ENCODE peak calls at places on chromosomes 7 and 10, in four cellular contexts. Q, Z, E and B are unnamed samples.

GRCh38 chr10:128060341-128060851 is 65.8 kb downstream of the MKI67 start:
- DNase-seq in Q (no peak), Z (no peak), E (no peak), B (no peak)

GRCh38 chr7:20330176-20330796 is 414 bp upstream of the ITGB8 start:
- DNase-seq in Q (peak; percentile 89), Z (peak; percentile 98), E (peak; percentile 81), B (peak; percentile 73)

GRCh38 chr7:37410305-37411209 is 38.1 kb downstream of the ELMO1 start:
- DNase-seq in Q (no peak), Z (no peak), E (no peak), B (no peak)

GRCh38 chr10:13758302-13758701 is 171.5 kb downstream of the PRPF18 start:
- DNase-seq in Q (peak; percentile 52), Z (peak; percentile 91), E (no peak), B (peak; percentile 71)

GRCh38 chr10:110192552-110192951 is 14.9 kb upstream of the MXI1 start:
- DNase-seq in Q (no peak), Z (no peak), E (no peak), B (peak; percentile 6)

GRCh38 chr10:13180788-13181187 is 19.4 kb downstream of the MCM10 start:
- DNase-seq in Q (no peak), Z (no peak), E (no peak), B (no peak)

GRCh38 chr10:11551915-11552602 is 59.4 kb downstream of the USP6NL start:
- DNase-seq in Q (peak; percentile 93), Z (peak; percentile 95), E (peak; percentile 33), B (peak; percentile 94)

GRCh38 chr10:37314862-37315261 is 189.5 kb downstream of the ANKRD30A start:
- DNase-seq in Q (no peak), Z (peak; percentile 86), E (no peak), B (no peak)

GRCh38 chr7:147803625-147804024 is 786.9 kb upstream of the C7orf33 start:
- DNase-seq in Q (no peak), Z (no peak), E (no peak), B (no peak)

GRCh38 chr10:129891806-129892205 is 72.3 kb downstream of the EBF3 start:
- DNase-seq in Q (no peak), Z (no peak), E (no peak), B (no peak)

GRCh38 chr10:129694633-129695356 is 227.8 kb downstream of the MGMT start:
- DNase-seq in Q (peak; percentile 2), Z (no peak), E (peak; percentile 8), B (no peak)

GRCh38 chr10:69474688-69475432 is 23.6 kb downstream of the TSPAN15 start:
- DNase-seq in Q (peak; percentile 63), Z (peak; percentile 74), E (no peak), B (peak; percentile 98)

GRCh38 chr10:78960316-78960800 is 108.4 kb upstream of the ZMIZ1 start:
- DNase-seq in Q (peak; percentile 86), Z (peak; percentile 89), E (peak; percentile 94), B (peak; percentile 81)

GRCh38 chr10:76581685-76582084 is 1055.9 kb downstream of the KCNMA1 start:
- DNase-seq in Q (peak; percentile 26), Z (no peak), E (no peak), B (no peak)

GRCh38 chr10:88069338-88069737 is 205.9 kb downstream of the PTEN start:
- DNase-seq in Q (no peak), Z (no peak), E (no peak), B (no peak)
- H3K4me3 ChIP-seq in Q (no peak overlapping the region), Z (no peak overlapping the region), E (no peak overlapping the region), B (no peak overlapping the region)

DNA sequence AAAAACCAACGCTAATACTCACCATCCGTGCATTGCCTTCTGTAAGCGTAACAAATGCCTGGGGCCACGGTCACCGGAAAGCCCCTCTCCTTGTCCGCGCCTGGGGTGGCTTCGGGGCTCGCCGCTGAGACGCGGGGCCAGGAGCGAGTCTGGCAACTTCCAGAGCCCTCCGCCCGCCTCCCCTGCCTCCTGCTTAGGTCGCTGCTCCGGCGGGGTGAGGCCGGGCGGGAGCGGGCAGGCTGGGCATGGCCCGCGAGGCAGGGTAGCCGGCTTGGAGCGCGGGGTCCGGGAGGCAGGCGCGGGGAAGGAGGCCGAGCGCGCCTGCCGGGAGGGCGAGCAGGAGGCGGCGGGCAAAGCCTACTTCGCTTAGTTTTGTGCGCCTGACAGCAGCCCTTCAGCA is 13.0 kb upstream of the KAT6B start:
- DNase-seq in Q (no peak), Z (no peak), E (no peak), B (no peak)
- H3K4me3 ChIP-seq in Q (peak overlapping the region; percentile 42), Z (no peak overlapping the region), E (no peak overlapping the region), B (no peak overlapping the region)

GRCh38 chr7:47254081-47255006 is 327.6 kb downstream of the TNS3 start:
- DNase-seq in Q (peak; percentile 67), Z (peak; percentile 51), E (peak; percentile 86), B (peak; percentile 68)

GRCh38 chr7:47255441-47255840 is 326.5 kb downstream of the TNS3 start:
- DNase-seq in Q (no peak), Z (no peak), E (no peak), B (no peak)

GRCh38 chr7:47253650-47254080 is 328.2 kb downstream of the TNS3 start:
- DNase-seq in Q (peak; percentile 72), Z (peak; percentile 20), E (peak; percentile 59), B (peak; percentile 82)

GRCh38 chr7:47256016-47256415 is 325.9 kb downstream of the TNS3 start:
- DNase-seq in Q (no peak), Z (no peak), E (no peak), B (no peak)

DNA sequence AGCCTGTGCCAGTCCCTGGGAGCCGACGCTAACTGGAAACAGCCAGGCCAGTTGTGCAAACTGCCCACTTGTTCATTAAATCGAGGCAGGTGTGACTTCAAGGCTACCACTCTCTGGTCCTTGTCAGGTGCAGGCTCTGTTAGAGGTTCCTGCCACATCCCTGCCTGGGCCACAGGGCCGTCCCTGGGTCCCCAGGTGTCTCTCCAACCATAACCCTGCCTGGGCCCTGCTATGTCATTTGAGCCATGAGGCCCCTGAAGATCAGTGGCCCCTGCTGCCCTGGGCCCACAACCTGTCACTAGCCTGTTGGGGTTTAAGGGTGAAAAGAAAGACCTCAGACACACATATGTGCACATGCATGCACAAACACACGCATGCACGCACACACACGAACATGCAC is 326.9 kb downstream of the TNS3 start:
- DNase-seq in Q (no peak), Z (no peak), E (no peak), B (no peak)
- H3K4me3 ChIP-seq in Q (no peak overlapping the region), Z (no peak overlapping the region), E (no peak overlapping the region), B (no peak overlapping the region)

GRCh38 chr7:108450160-108450559 is 6.1 kb downstream of the NRCAM start:
- DNase-seq in Q (no peak), Z (no peak), E (no peak), B (no peak)

GRCh38 chr7:108451296-108451848 is 4.9 kb downstream of the NRCAM start:
- DNase-seq in Q (no peak), Z (no peak), E (no peak), B (no peak)

GRCh38 chr7:108449577-108449920 is 6.7 kb downstream of the NRCAM start:
- DNase-seq in Q (no peak), Z (no peak), E (no peak), B (no peak)

GRCh38 chr7:108452707-108453106 is 3.5 kb downstream of the NRCAM start:
- DNase-seq in Q (peak; percentile 68), Z (peak; percentile 43), E (no peak), B (peak; percentile 24)

DNA sequence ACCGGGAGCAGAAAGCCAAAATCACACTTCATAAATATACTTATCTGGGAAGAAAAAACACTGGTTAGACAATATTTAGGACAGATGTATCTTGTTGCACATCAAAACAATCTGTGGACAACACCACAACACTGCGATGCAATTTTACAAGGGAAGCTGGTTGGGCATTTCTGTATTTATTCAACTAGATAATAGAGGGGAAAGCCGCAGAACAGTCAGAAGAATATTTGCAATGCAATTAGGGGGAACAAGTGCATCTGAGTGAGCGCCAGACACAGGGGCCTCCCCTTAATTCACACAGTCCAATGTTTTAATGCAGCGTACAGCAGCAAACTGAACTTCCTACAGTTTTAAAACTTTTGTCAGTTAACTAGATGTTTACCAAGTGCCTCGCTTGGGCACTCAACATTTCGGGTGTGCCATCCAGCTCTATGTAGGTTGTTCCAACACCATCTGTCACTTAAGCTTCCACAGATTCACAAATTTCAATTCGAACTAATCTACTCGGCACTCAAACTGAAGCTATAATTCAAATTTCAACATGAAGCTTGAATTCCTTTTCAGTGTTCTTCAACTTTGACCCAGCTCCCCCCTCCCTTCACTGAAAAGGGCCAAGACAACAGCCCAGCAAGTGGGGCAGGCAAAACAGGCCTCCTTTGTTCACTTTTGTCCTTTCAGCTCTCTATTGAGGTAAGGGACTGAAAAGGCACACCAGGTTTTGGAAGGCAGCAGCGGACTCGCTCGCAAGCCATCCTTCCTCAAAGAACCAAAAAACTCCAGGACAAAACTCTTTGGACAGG is 7.3 kb downstream of the NRCAM start:
- DNase-seq in Q (no peak), Z (no peak), E (no peak), B (no peak)
- H3K4me3 ChIP-seq in Q (no peak overlapping the region), Z (no peak overlapping the region), E (no peak overlapping the region), B (no peak overlapping the region)